ENCODE peak calls at places on chromosome 2, in seven cellular contexts. Z is HTR-8/SVneo; I is astrocyte of the spinal cord; L is left kidney; R is hippocampal formation; G is effector memory CD4-positive, alpha-beta T cell; K is activated T-cell treated with anti-CD3 and anti-CD28 coated beads, Interleukin-2, amount 50 U/mL, for 1 hour. T is an unnamed sample.

GRCh38 chr2:117972466-117973123 is 41.3 kb downstream of the CCDC93 start:
- DNase-seq in Z (no peak), K (no peak), L (no peak), I (no peak), G (no peak), R (no peak), T (no peak)

GRCh38 chr2:98669675-98670074 is 61.3 kb downstream of the MGAT4A start:
- DNase-seq in K (no peak), Z (no peak), R (no peak), G (no peak), I (no peak), L (no peak), T (no peak)

GRCh38 chr2:30382995-30383394 is 64.1 kb upstream of the LCLAT1 start:
- DNase-seq in K (no peak), G (no peak), L (no peak), I (no peak), Z (no peak), R (no peak), T (no peak)

GRCh38 chr2:121686218-121686617 is 37.0 kb upstream of the CLASP1 start:
- DNase-seq in I (no peak), G (no peak), R (no peak), K (no peak), Z (no peak), L (no peak), T (no peak)

GRCh38 chr2:159010963-159011362 is 42.5 kb downstream of the TANC1 start:
- DNase-seq in G (no peak), Z (no peak), K (no peak), I (no peak), R (no peak), L (no peak), T (no peak)

GRCh38 chr2:150339951-150340350 is 147.5 kb downstream of the RND3 start:
- DNase-seq in K (no peak), I (no peak), R (no peak), L (no peak), G (no peak), Z (no peak), T (no peak)

GRCh38 chr2:119772128-119772527 is 12.4 kb downstream of the PTPN4 start:
- DNase-seq in Z (no peak), G (no peak), I (no peak), L (no peak), K (no peak), R (no peak), T (no peak)

GRCh38 chr2:151728736-151729415 is 5.4 kb downstream of the NEB start:
- DNase-seq in Z (no peak), L (peak; percentile 18), G (no peak), K (no peak), R (no peak), I (no peak), T (no peak)

T was measured in activated CD4-positive, CD25-positive, alpha-beta regulatory T cell treated with anti-CD3 and anti-CD28 coated beads, Interleukin-2, amount 50 U/mL, for 72 hours.